ENCODE peak calls at places on chromosomes 16 and 17, in ten cellular contexts. One of them, this sample, is unnamed.

GRCh38 chr17:7914771-7915610 is 1.1 kb downstream of the RNF227 start:
- DNase-seq in GM12865: no peak
- DNase-seq in AG04450: no peak
- DNase-seq in GM10248: no peak
- DNase-seq in stomach: no peak
- DNase-seq in AG09309: no peak
- DNase-seq in tibial nerve: no peak
- DNase-seq in foreskin keratinocyte: peak
- DNase-seq in progenitor cell of endocrine pancreas: no peak
- DNase-seq in BE2C: no peak
- DNase-seq in this sample: peak

GRCh38 chr16:52705192-52705591 is 158.2 kb upstream of the TOX3 start:
- DNase-seq in GM10248: no peak
- DNase-seq in AG04450: no peak
- DNase-seq in foreskin keratinocyte: no peak
- DNase-seq in AG09309: no peak
- DNase-seq in tibial nerve: no peak
- DNase-seq in BE2C: peak
- DNase-seq in stomach: no peak
- DNase-seq in progenitor cell of endocrine pancreas: no peak
- DNase-seq in GM12865: no peak
- DNase-seq in this sample: no peak

GRCh38 chr17:10216213-10216982 is 18.0 kb upstream of the GAS7 start:
- DNase-seq in progenitor cell of endocrine pancreas: no peak
- DNase-seq in GM10248: no peak
- DNase-seq in GM12865: no peak
- DNase-seq in stomach: no peak
- DNase-seq in AG04450: no peak
- DNase-seq in tibial nerve: no peak
- DNase-seq in BE2C: no peak
- DNase-seq in AG09309: no peak
- DNase-seq in foreskin keratinocyte: no peak
- DNase-seq in this sample: no peak

GRCh38 chr16:82061861-82062525 is 26.9 kb downstream of the HSD17B2 start:
- DNase-seq in GM10248: peak
- DNase-seq in foreskin keratinocyte: no peak
- DNase-seq in AG04450: no peak
- DNase-seq in BE2C: no peak
- DNase-seq in stomach: no peak
- DNase-seq in GM12865: peak
- DNase-seq in AG09309: no peak
- DNase-seq in tibial nerve: no peak
- DNase-seq in progenitor cell of endocrine pancreas: no peak
- DNase-seq in this sample: peak

GRCh38 chr16:55272787-55273186 is 51.2 kb upstream of the IRX6 start:
- DNase-seq in AG04450: no peak
- DNase-seq in GM10248: no peak
- DNase-seq in BE2C: no peak
- DNase-seq in tibial nerve: no peak
- DNase-seq in foreskin keratinocyte: no peak
- DNase-seq in AG09309: no peak
- DNase-seq in GM12865: no peak
- DNase-seq in progenitor cell of endocrine pancreas: no peak
- DNase-seq in stomach: no peak
- DNase-seq in this sample: no peak

GRCh38 chr17:73249700-73250099 is 12.0 kb downstream of the CPSF4L start:
- DNase-seq in tibial nerve: no peak
- DNase-seq in stomach: no peak
- DNase-seq in AG04450: no peak
- DNase-seq in progenitor cell of endocrine pancreas: no peak
- DNase-seq in foreskin keratinocyte: no peak
- DNase-seq in AG09309: no peak
- DNase-seq in BE2C: no peak
- DNase-seq in GM10248: no peak
- DNase-seq in GM12865: no peak
- DNase-seq in this sample: no peak

GRCh38 chr17:58324409-58325288 is 3.9 kb downstream of the TSPOAP1 start:
- DNase-seq in tibial nerve: no peak
- DNase-seq in AG09309: no peak
- DNase-seq in stomach: peak
- DNase-seq in GM12865: peak
- DNase-seq in AG04450: no peak
- DNase-seq in progenitor cell of endocrine pancreas: peak
- DNase-seq in GM10248: no peak
- DNase-seq in BE2C: peak
- DNase-seq in foreskin keratinocyte: no peak
- DNase-seq in this sample: no peak

GRCh38 chr17:48545022-48545376 is at the start of gene HOXB2:
- DNase-seq in GM12865: no peak
- DNase-seq in tibial nerve: no peak
- DNase-seq in foreskin keratinocyte: no peak
- DNase-seq in GM10248: no peak
- DNase-seq in AG04450: no peak
- DNase-seq in AG09309: no peak
- DNase-seq in progenitor cell of endocrine pancreas: no peak
- DNase-seq in BE2C: no peak
- DNase-seq in stomach: no peak
- DNase-seq in this sample: no peak

GRCh38 chr17:64442550-64442971 is 6.4 kb upstream of the MILR1 start:
- DNase-seq in foreskin keratinocyte: no peak
- DNase-seq in AG09309: no peak
- DNase-seq in stomach: no peak
- DNase-seq in AG04450: no peak
- DNase-seq in GM10248: no peak
- DNase-seq in progenitor cell of endocrine pancreas: no peak
- DNase-seq in BE2C: no peak
- DNase-seq in GM12865: no peak
- DNase-seq in tibial nerve: no peak
- DNase-seq in this sample: no peak

GRCh38 chr17:64447526-64447925 is 1.4 kb upstream of the MILR1 start:
- DNase-seq in AG09309: no peak
- DNase-seq in stomach: no peak
- DNase-seq in GM12865: peak
- DNase-seq in tibial nerve: no peak
- DNase-seq in GM10248: no peak
- DNase-seq in BE2C: no peak
- DNase-seq in progenitor cell of endocrine pancreas: no peak
- DNase-seq in AG04450: no peak
- DNase-seq in foreskin keratinocyte: no peak
- DNase-seq in this sample: no peak

GRCh38 chr17:64437944-64438525 is 10.9 kb upstream of the MILR1 start:
- DNase-seq in BE2C: no peak
- DNase-seq in progenitor cell of endocrine pancreas: no peak
- DNase-seq in GM10248: no peak
- DNase-seq in foreskin keratinocyte: no peak
- DNase-seq in GM12865: no peak
- DNase-seq in AG04450: no peak
- DNase-seq in tibial nerve: no peak
- DNase-seq in AG09309: no peak
- DNase-seq in stomach: no peak
- DNase-seq in this sample: no peak

GRCh38 chr17:64443086-64443760 is 5.7 kb upstream of the MILR1 start:
- DNase-seq in BE2C: no peak
- DNase-seq in tibial nerve: no peak
- DNase-seq in stomach: no peak
- DNase-seq in AG09309: no peak
- DNase-seq in progenitor cell of endocrine pancreas: no peak
- DNase-seq in AG04450: no peak
- DNase-seq in GM12865: no peak
- DNase-seq in GM10248: no peak
- DNase-seq in foreskin keratinocyte: no peak
- DNase-seq in this sample: peak

GRCh38 chr17:64441772-64442549 is 7.0 kb upstream of the MILR1 start:
- DNase-seq in BE2C: no peak
- DNase-seq in tibial nerve: no peak
- DNase-seq in progenitor cell of endocrine pancreas: no peak
- DNase-seq in GM12865: peak
- DNase-seq in foreskin keratinocyte: no peak
- DNase-seq in AG04450: no peak
- DNase-seq in AG09309: no peak
- DNase-seq in stomach: no peak
- DNase-seq in GM10248: no peak
- DNase-seq in this sample: no peak
- TF ChIP-seq CTCF in BE2C: no peak
- TF ChIP-seq CTCF in tibial nerve: no peak
- TF ChIP-seq CTCF in progenitor cell of endocrine pancreas: no peak
- TF ChIP-seq CTCF in GM12865: no peak
- TF ChIP-seq CTCF in foreskin keratinocyte: no peak
- TF ChIP-seq CTCF in AG04450: no peak
- TF ChIP-seq CTCF in AG09309: no peak
- TF ChIP-seq CTCF in stomach: no peak
- TF ChIP-seq CTCF in GM10248: no peak
- TF ChIP-seq CTCF in this sample: no peak

DNA sequence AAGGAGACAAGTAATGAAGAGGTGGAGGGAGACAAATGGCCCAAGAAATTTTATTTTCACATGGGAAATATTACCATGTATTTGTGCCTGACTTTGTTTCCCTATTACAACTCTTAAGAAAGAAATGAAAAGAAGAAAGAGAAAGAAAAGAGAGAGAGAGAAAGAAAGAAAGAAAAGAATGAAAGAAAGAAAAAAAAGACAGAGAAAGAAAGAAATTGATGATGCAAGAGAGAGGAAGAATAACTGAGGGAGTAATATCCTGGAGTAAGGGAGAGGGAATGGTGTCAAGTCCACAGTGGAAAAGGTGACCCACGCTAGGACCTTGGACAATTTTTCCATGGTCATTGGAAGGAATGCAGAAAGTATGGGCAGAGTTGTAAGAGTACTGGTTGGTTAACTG is 10.1 kb upstream of the ACSM3 start:
- DNase-seq in BE2C: no peak
- DNase-seq in GM12865: no peak
- DNase-seq in tibial nerve: no peak
- DNase-seq in progenitor cell of endocrine pancreas: no peak
- DNase-seq in AG04450: no peak
- DNase-seq in AG09309: no peak
- DNase-seq in GM10248: no peak
- DNase-seq in foreskin keratinocyte: no peak
- DNase-seq in stomach: no peak
- DNase-seq in this sample: no peak
- TF ChIP-seq CTCF in BE2C: no peak
- TF ChIP-seq CTCF in GM12865: no peak
- TF ChIP-seq CTCF in tibial nerve: no peak
- TF ChIP-seq CTCF in progenitor cell of endocrine pancreas: no peak
- TF ChIP-seq CTCF in AG04450: no peak
- TF ChIP-seq CTCF in AG09309: no peak
- TF ChIP-seq CTCF in GM10248: no peak
- TF ChIP-seq CTCF in foreskin keratinocyte: no peak
- TF ChIP-seq CTCF in stomach: no peak
- TF ChIP-seq CTCF in this sample: no peak

GRCh38 chr17:1649844-1650409 is at the start of gene RILP:
- DNase-seq in foreskin keratinocyte: peak
- DNase-seq in AG04450: no peak
- DNase-seq in GM12865: peak
- DNase-seq in tibial nerve: peak
- DNase-seq in AG09309: no peak
- DNase-seq in progenitor cell of endocrine pancreas: no peak
- DNase-seq in stomach: peak
- DNase-seq in BE2C: no peak
- DNase-seq in GM10248: peak
- DNase-seq in this sample: peak

GRCh38 chr17:1650731-1651558 is 1.3 kb upstream of the RILP start:
- DNase-seq in stomach: no peak
- DNase-seq in tibial nerve: no peak
- DNase-seq in AG09309: no peak
- DNase-seq in GM12865: no peak
- DNase-seq in BE2C: no peak
- DNase-seq in foreskin keratinocyte: no peak
- DNase-seq in progenitor cell of endocrine pancreas: no peak
- DNase-seq in AG04450: no peak
- DNase-seq in GM10248: no peak
- DNase-seq in this sample: no peak

GRCh38 chr17:1649116-1649843 is 386 bp downstream of the RILP start:
- DNase-seq in BE2C: peak
- DNase-seq in GM10248: peak
- DNase-seq in tibial nerve: peak
- DNase-seq in stomach: peak
- DNase-seq in foreskin keratinocyte: peak
- DNase-seq in AG09309: peak
- DNase-seq in AG04450: peak
- DNase-seq in progenitor cell of endocrine pancreas: no peak
- DNase-seq in GM12865: peak
- DNase-seq in this sample: peak

GRCh38 chr17:1647802-1648581 is 1.7 kb downstream of the RILP start:
- DNase-seq in tibial nerve: no peak
- DNase-seq in GM10248: no peak
- DNase-seq in foreskin keratinocyte: no peak
- DNase-seq in stomach: peak
- DNase-seq in GM12865: no peak
- DNase-seq in progenitor cell of endocrine pancreas: no peak
- DNase-seq in BE2C: peak
- DNase-seq in AG09309: no peak
- DNase-seq in AG04450: no peak
- DNase-seq in this sample: no peak

DNA sequence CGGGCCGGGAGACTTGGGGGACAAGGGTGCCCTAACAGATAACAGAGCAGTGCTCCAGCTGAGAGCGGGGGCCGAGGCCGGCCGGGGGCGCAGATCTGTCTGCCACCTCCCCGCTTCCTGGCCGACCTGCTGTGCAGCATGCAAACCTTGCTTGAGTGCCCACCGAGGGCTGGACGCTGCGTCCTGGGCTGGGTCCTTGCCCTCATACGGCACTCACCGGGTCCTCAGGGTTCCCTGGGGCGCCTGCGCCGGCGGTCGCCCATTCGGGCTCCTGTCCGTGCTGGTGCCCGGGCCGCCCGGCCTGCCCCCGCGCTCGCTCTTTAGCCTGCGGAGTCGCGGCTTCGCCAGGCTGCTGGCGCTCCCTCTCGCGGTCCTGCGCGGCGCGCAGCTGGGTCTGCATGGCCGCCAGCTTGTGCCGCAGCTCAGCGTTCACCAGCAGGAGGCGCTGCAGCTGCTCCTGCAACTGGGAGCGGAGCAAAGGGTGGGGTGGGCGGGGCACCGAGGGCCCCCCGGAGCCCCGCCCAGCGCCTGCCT is 1.0 kb downstream of the RILP start:
- DNase-seq in progenitor cell of endocrine pancreas: peak
- DNase-seq in AG04450: peak
- DNase-seq in stomach: peak
- DNase-seq in BE2C: peak
- DNase-seq in AG09309: peak
- DNase-seq in foreskin keratinocyte: peak
- DNase-seq in GM10248: peak
- DNase-seq in GM12865: peak
- DNase-seq in tibial nerve: peak
- DNase-seq in this sample: peak
- TF ChIP-seq CTCF in progenitor cell of endocrine pancreas: peak
- TF ChIP-seq CTCF in AG04450: peak
- TF ChIP-seq CTCF in stomach: peak
- TF ChIP-seq CTCF in BE2C: peak
- TF ChIP-seq CTCF in AG09309: peak
- TF ChIP-seq CTCF in foreskin keratinocyte: peak
- TF ChIP-seq CTCF in GM10248: peak
- TF ChIP-seq CTCF in GM12865: peak
- TF ChIP-seq CTCF in tibial nerve: peak
- TF ChIP-seq CTCF in this sample: peak

GRCh38 chr16:397135-397661 is at the start of gene NME4:
- DNase-seq in tibial nerve: no peak
- DNase-seq in AG09309: no peak
- DNase-seq in AG04450: no peak
- DNase-seq in GM12865: peak
- DNase-seq in foreskin keratinocyte: no peak
- DNase-seq in BE2C: peak
- DNase-seq in progenitor cell of endocrine pancreas: peak
- DNase-seq in GM10248: peak
- DNase-seq in stomach: no peak
- DNase-seq in this sample: no peak

GRCh38 chr16:396605-397004 is 394 bp upstream of the NME4 start:
- DNase-seq in AG04450: no peak
- DNase-seq in tibial nerve: no peak
- DNase-seq in BE2C: peak
- DNase-seq in AG09309: no peak
- DNase-seq in GM10248: no peak
- DNase-seq in stomach: no peak
- DNase-seq in GM12865: peak
- DNase-seq in foreskin keratinocyte: no peak
- DNase-seq in progenitor cell of endocrine pancreas: no peak
- DNase-seq in this sample: no peak

GRCh38 chr16:398551-399277 is 1.7 kb downstream of the NME4 start:
- DNase-seq in GM12865: no peak
- DNase-seq in GM10248: no peak
- DNase-seq in AG04450: no peak
- DNase-seq in BE2C: no peak
- DNase-seq in progenitor cell of endocrine pancreas: no peak
- DNase-seq in tibial nerve: no peak
- DNase-seq in AG09309: no peak
- DNase-seq in stomach: no peak
- DNase-seq in foreskin keratinocyte: no peak
- DNase-seq in this sample: no peak

GRCh38 chr16:399278-400019 is 2.2 kb upstream of the DECR2 start:
- DNase-seq in progenitor cell of endocrine pancreas: no peak
- DNase-seq in stomach: no peak
- DNase-seq in AG04450: no peak
- DNase-seq in AG09309: no peak
- DNase-seq in GM10248: no peak
- DNase-seq in GM12865: no peak
- DNase-seq in tibial nerve: no peak
- DNase-seq in foreskin keratinocyte: no peak
- DNase-seq in BE2C: no peak
- DNase-seq in this sample: no peak

DNA sequence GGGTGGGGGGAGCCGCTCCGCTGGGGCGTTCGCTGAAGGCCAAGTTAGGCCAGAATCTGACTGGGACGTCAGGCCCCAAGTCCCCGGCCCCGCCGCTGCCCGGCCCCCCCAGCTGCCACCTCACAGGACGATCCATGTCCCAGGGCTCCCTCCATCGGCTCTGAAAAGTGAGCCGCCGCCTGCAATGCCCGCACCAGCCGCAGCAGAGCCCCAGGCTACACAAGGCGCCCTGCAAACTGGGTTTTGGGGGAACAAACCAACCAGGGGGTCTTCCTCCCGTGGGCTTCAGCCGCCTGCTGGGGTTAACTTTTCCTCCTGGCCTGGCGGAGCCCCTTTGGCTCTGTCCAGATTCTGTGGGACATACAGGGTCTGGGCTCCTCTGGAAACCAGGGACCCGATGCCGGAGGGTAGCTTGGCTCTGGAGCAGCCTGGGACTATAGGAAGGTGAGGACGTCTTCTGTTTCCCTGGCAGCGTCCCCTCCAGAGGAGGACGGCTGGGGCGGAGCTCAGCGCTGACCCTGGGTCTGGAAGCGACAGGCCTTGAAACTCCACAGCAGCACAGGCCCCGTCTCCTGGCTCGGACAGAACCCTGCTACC is 835 bp downstream of the NME4 start:
- DNase-seq in AG09309: no peak
- DNase-seq in stomach: peak
- DNase-seq in BE2C: peak
- DNase-seq in progenitor cell of endocrine pancreas: peak
- DNase-seq in GM12865: no peak
- DNase-seq in foreskin keratinocyte: no peak
- DNase-seq in tibial nerve: peak
- DNase-seq in GM10248: peak
- DNase-seq in AG04450: no peak
- DNase-seq in this sample: peak
- TF ChIP-seq CTCF in AG09309: peak
- TF ChIP-seq CTCF in stomach: peak
- TF ChIP-seq CTCF in BE2C: peak
- TF ChIP-seq CTCF in progenitor cell of endocrine pancreas: peak
- TF ChIP-seq CTCF in GM12865: no peak
- TF ChIP-seq CTCF in foreskin keratinocyte: peak
- TF ChIP-seq CTCF in tibial nerve: peak
- TF ChIP-seq CTCF in GM10248: no peak
- TF ChIP-seq CTCF in AG04450: peak
- TF ChIP-seq CTCF in this sample: peak